ENCODE peak calls at places on chromosomes 2 and 18, in five cellular contexts. V is GM23338, P is colonic mucosa, C is right lobe of liver, H is sigmoid colon. M is an unnamed sample.
A peak's percentile ranks its signal among the peaks of the same experiment; 100 is the strongest.

GRCh38 chr2:138209009-138209408 is 244.7 kb downstream of the HNMT start:
- DNase-seq in P (no peak), H (no peak), V (no peak), C (no peak), M (no peak)

GRCh38 chr2:100744589-100744988 is 75.3 kb upstream of the NPAS2 start:
- DNase-seq in V (no peak), C (no peak), H (no peak), P (no peak), M (peak; percentile 27)

GRCh38 chr2:28352104-28352503 is 40.6 kb upstream of the FOSL2 start:
- DNase-seq in H (peak; percentile 69), V (no peak), P (no peak), C (no peak), M (no peak)

GRCh38 chr18:39772155-39772919 is 2182.7 kb upstream of the PIK3C3 start:
- DNase-seq in P (no peak), H (no peak), V (no peak), C (no peak), M (no peak)

GRCh38 chr2:113105047-113105446 is 22.4 kb upstream of the IL1RN start:
- DNase-seq in H (no peak), P (no peak), C (no peak), V (no peak), M (peak; percentile 47)

GRCh38 chr2:39008663-39009062 is 112.2 kb downstream of the SOS1 start:
- DNase-seq in P (no peak), H (no peak), C (no peak), V (no peak), M (no peak)

GRCh38 chr2:126979604-126980003 is 80.9 kb downstream of the TEX51 start:
- DNase-seq in H (no peak), P (no peak), C (no peak), V (no peak), M (no peak)

GRCh38 chr18:77138270-77138669 is 5.7 kb upstream of the MBP start:
- DNase-seq in V (no peak), P (no peak), H (no peak), C (no peak), M (no peak)

GRCh38 chr2:47014564-47015051 is 99.0 kb upstream of the MCFD2 start:
- DNase-seq in P (no peak), C (no peak), V (no peak), H (no peak), M (no peak)

GRCh38 chr2:26721267-26722032 is 28.9 kb downstream of the KCNK3 start:
- DNase-seq in H (no peak), C (peak; percentile 86), V (peak; percentile 45), P (peak; percentile 57), M (no peak)

GRCh38 chr2:145563752-145564615 is 1044.1 kb upstream of the ZEB2 start:
- DNase-seq in V (no peak), C (no peak), H (no peak), P (no peak), M (peak; percentile 56)

GRCh38 chr2:169891593-169892298 is 64.5 kb downstream of the UBR3 start:
- DNase-seq in H (no peak), P (no peak), C (no peak), V (no peak), M (no peak)

GRCh38 chr2:51301376-51301775 is 269.4 kb upstream of the NRXN1 start:
- DNase-seq in C (no peak), V (peak; percentile 5), H (no peak), P (no peak), M (no peak)

GRCh38 chr2:23666241-23667025 is 260.5 kb downstream of the ATAD2B start:
- DNase-seq in H (no peak), V (no peak), C (no peak), P (no peak), M (no peak)

GRCh38 chr18:54089749-54090459 is 134.6 kb downstream of the MBD2 start:
- DNase-seq in V (no peak), H (no peak), C (no peak), P (no peak), M (no peak)

GRCh38 chr18:40687401-40687800 is 1267.6 kb upstream of the PIK3C3 start:
- DNase-seq in H (no peak), V (peak; percentile 32), P (no peak), C (no peak), M (no peak)

GRCh38 chr2:29844713-29845320 is 76.6 kb downstream of the ALK start:
- DNase-seq in V (no peak), C (no peak), P (no peak), H (no peak), M (peak; percentile 16)

GRCh38 chr18:56563568-56563967 is 74.8 kb downstream of the TXNL1 start:
- DNase-seq in C (no peak), P (no peak), V (peak; percentile 94), H (no peak), M (peak; percentile 1)

GRCh38 chr2:160493227-160494028 is at the start of gene RBMS1:
- DNase-seq in C (peak; percentile 74), V (peak; percentile 79), H (peak; percentile 83), P (peak; percentile 39), M (peak; percentile 57)

GRCh38 chr2:226362991-226363390 is 436.6 kb downstream of the IRS1 start:
- DNase-seq in V (no peak), P (no peak), H (no peak), C (no peak), M (peak; percentile 45)

GRCh38 chr18:34159691-34160185 is 65.0 kb downstream of the NOL4 start:
- DNase-seq in C (no peak), H (no peak), V (no peak), P (no peak), M (no peak)

GRCh38 chr2:16680294-16680693 is 14.7 kb upstream of the CYRIA start:
- DNase-seq in P (no peak), V (no peak), H (no peak), C (no peak), M (no peak)

GRCh38 chr2:32678825-32679224 is 51.0 kb downstream of the TTC27 start:
- DNase-seq in P (no peak), V (no peak), H (no peak), C (no peak), M (peak; percentile 9)

GRCh38 chr18:33660696-33661310 is 82.8 kb downstream of the ASXL3 start:
- DNase-seq in P (no peak), C (no peak), H (no peak), V (no peak), M (no peak)

GRCh38 chr2:9703701-9704221 is 73.0 kb upstream of the YWHAQ start:
- DNase-seq in H (no peak), P (peak; percentile 31), V (no peak), C (no peak), M (peak; percentile 91)

GRCh38 chr2:127884436-127884835 is 1.3 kb downstream of the AMMECR1L start:
- DNase-seq in H (no peak), P (no peak), V (peak; percentile 17), C (no peak), M (peak; percentile 22)

GRCh38 chr2:115165529-115166109 is 723.2 kb downstream of the DPP10 start:
- DNase-seq in V (peak; percentile 57), C (no peak), P (peak; percentile 35), H (no peak), M (peak; percentile 63)

GRCh38 chr2:55013936-55014335 is 36.3 kb downstream of the RTN4 start:
- DNase-seq in P (no peak), C (no peak), H (no peak), V (no peak), M (no peak)
- TF ChIP-seq CTCF in P (no peak), C (peak; percentile 36), H (no peak), V (no peak), M (peak; percentile 20)

GRCh38 chr2:177433402-177433801 is 40.8 kb downstream of the AGPS start:
- DNase-seq in P (no peak), H (no peak), C (no peak), V (no peak), M (no peak)
- TF ChIP-seq CTCF in P (no peak), H (no peak), C (no peak), V (peak; percentile 14), M (no peak)

DNA sequence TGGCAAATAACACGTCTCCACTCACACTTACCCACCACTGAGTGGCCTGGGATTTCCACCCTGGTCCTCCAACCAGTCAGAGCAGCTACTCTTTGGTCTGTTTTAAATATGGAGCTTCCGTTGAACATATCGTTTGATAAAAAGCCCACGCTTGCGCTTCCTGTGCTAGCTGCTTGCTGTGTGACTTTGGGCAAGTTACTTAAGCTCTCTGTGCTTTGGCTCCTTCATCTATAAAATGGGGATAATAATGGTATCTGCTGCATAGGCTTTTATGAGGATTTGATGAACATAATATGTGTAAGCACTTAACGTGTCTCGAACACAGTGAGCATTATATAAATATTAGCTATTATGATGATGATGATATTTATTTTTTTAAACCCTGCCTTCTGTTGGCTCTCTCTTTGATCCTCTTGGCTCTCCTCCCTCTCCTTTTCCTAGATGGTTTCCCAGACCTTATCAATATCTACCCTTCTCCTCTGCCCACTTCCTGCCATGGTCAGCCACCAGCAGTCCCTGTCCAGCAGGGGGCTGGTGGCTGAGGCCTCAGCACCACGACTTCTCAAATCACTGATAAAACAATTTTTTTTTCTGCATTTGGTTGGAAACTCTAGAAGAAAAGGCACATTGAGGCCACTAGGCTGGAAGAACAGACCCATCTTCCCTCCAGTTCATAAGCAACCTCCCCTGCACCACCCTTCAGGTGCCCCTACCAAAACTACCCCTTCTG is 191.9 kb downstream of the LOXHD1 start:
- DNase-seq in H (no peak), C (no peak), V (no peak), P (no peak), M (no peak)
- TF ChIP-seq CTCF in H (no peak), C (no peak), V (peak; percentile 38), P (no peak), M (peak; percentile 27)

DNA sequence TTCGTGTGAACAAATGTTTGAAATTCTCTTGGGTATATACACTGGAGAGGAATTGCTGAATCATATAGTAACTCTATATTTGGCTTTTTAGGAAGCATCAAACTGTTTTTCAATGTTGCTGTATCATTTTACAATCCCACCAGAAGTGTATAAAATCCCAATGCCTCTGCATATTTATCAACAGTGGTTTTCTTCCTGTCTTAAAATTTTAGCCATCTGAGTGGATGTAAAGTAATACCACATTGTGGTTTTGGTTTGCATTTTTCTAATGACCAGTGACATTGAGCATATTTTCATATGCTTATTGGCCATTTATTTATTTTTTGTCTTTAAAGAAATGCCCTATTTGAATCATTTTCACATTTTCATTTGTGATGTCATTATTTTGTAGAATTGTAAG is 22.8 kb upstream of the LRP1B start:
- DNase-seq in C (no peak), P (no peak), H (no peak), V (no peak), M (no peak)
- TF ChIP-seq CTCF in C (no peak), P (no peak), H (no peak), V (no peak), M (no peak)

GRCh38 chr2:19337742-19338141 is 20.7 kb downstream of the OSR1 start:
- DNase-seq in C (no peak), V (no peak), H (no peak), P (no peak), M (no peak)
- TF ChIP-seq CTCF in C (no peak), V (no peak), H (no peak), P (no peak), M (no peak)

DNA sequence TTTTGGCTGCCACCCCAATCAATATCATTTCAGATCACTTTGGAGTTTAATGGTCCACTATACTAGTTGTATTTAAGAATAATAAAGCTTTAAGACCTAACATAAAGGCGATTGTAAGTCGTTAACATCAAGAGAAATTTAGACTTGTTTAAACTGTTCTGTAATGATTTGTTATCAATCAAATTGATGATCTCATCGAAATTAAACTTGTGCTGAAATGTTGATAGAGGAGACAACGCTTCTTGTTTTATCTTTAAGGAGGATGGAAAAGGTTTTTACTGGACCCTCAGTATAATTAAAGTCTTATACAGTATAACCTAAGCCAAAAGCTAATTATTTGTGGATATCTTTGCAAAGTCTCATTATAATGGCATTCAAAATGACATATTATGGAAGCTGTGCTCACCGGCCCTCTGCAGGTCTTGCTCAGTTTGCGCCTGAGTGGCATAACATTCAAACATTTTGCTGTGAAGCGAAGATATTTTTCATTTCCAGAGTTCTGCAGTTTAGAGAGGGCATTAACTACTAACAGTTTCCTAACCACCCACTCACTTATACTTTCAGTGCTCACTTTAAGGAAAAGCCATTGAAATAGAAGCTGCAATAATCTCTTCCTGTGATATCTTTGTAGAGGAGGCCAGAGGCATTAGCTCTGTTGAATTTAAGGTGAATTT is 1.4 kb upstream of the SERTAD2 start:
- DNase-seq in P (no peak), V (no peak), C (no peak), H (no peak), M (no peak)
- TF ChIP-seq CTCF in P (no peak), V (peak; percentile 40), C (peak; percentile 6), H (no peak), M (peak; percentile 14)